ENCODE peak calls at places on chromosomes 5 and 9, in ten cellular contexts. F, Y, J, D, E, O, V, Q, Z and P are unnamed samples.

GRCh38 chr5:102450313-102450990 is 48.3 kb downstream of the SLCO6A1 start:
- DNase-seq in F (no peak), Y (no peak), J (no peak), D (peak), E (no peak), O (peak), V (peak), Q (no peak), Z (no peak), P (no peak)

GRCh38 chr5:125894383-125894782 is 528.8 kb upstream of the GRAMD2B start:
- DNase-seq in F (no peak), Y (no peak), J (no peak), D (no peak), E (no peak), O (no peak), V (peak), Q (no peak), Z (no peak), P (no peak)

GRCh38 chr9:96487949-96488348 is 38.0 kb downstream of the HABP4 start:
- DNase-seq in F (no peak), Y (no peak), J (no peak), D (no peak), E (no peak), O (no peak), V (no peak), Q (no peak), Z (no peak), P (no peak)

GRCh38 chr5:97383996-97384395 is 200.9 kb upstream of the RIOK2 start:
- DNase-seq in F (no peak), Y (no peak), J (no peak), D (no peak), E (no peak), O (no peak), V (no peak), Q (no peak), Z (no peak), P (no peak)

GRCh38 chr5:108747111-108748009 is at the start of gene FER:
- DNase-seq in F (no peak), Y (no peak), J (no peak), D (no peak), E (no peak), O (peak), V (peak), Q (peak), Z (no peak), P (peak)

GRCh38 chr5:131396882-131397281 is 133.0 kb downstream of the CDC42SE2 start:
- DNase-seq in F (no peak), Y (no peak), J (no peak), D (no peak), E (no peak), O (no peak), V (no peak), Q (no peak), Z (no peak), P (no peak)

GRCh38 chr9:129703667-129704355 is 38.4 kb downstream of the PRRX2 start:
- DNase-seq in F (no peak), Y (no peak), J (peak), D (peak), E (no peak), O (peak), V (no peak), Q (no peak), Z (no peak), P (no peak)

GRCh38 chr5:72107874-72108199 is 562 bp downstream of the MAP1B start:
- DNase-seq in F (no peak), Y (no peak), J (no peak), D (no peak), E (peak), O (peak), V (peak), Q (no peak), Z (peak), P (no peak)

GRCh38 chr5:165242701-165243100 is 1737.3 kb downstream of the MAT2B start:
- DNase-seq in F (no peak), Y (no peak), J (no peak), D (no peak), E (no peak), O (no peak), V (no peak), Q (no peak), Z (no peak), P (no peak)

GRCh38 chr9:127720031-127720864 is 4.4 kb downstream of the TTC16 start:
- DNase-seq in F (no peak), Y (no peak), J (no peak), D (no peak), E (no peak), O (no peak), V (no peak), Q (peak), Z (no peak), P (peak)

GRCh38 chr9:107739601-107740082 is 250.1 kb upstream of the KLF4 start:
- DNase-seq in F (peak), Y (no peak), J (peak), D (peak), E (no peak), O (peak), V (no peak), Q (no peak), Z (no peak), P (no peak)

GRCh38 chr9:121171236-121171635 is 30.4 kb downstream of the RAB14 start:
- DNase-seq in F (no peak), Y (no peak), J (no peak), D (no peak), E (no peak), O (no peak), V (no peak), Q (no peak), Z (no peak), P (no peak)

GRCh38 chr9:121107881-121108280 is 33.1 kb downstream of the CNTRL start:
- DNase-seq in F (no peak), Y (no peak), J (no peak), D (no peak), E (no peak), O (no peak), V (no peak), Q (no peak), Z (no peak), P (no peak)

GRCh38 chr9:4375424-4376195 is 75.7 kb upstream of the GLIS3 start:
- DNase-seq in F (no peak), Y (no peak), J (no peak), D (no peak), E (no peak), O (no peak), V (peak), Q (no peak), Z (no peak), P (no peak)

GRCh38 chr9:17332129-17332528 is 197.3 kb downstream of the CNTLN start:
- DNase-seq in F (no peak), Y (no peak), J (no peak), D (no peak), E (no peak), O (no peak), V (no peak), Q (no peak), Z (no peak), P (no peak)

GRCh38 chr5:100595152-100595811 is 60.1 kb downstream of the FAM174A start:
- DNase-seq in F (no peak), Y (no peak), J (no peak), D (no peak), E (no peak), O (no peak), V (no peak), Q (no peak), Z (no peak), P (no peak)

GRCh38 chr5:75524071-75524470 is 12.4 kb downstream of the POLK start:
- DNase-seq in F (no peak), Y (no peak), J (no peak), D (no peak), E (peak), O (no peak), V (peak), Q (no peak), Z (no peak), P (no peak)

GRCh38 chr9:70013598-70014196 is 30.0 kb upstream of the MAMDC2 start:
- DNase-seq in F (no peak), Y (no peak), J (no peak), D (no peak), E (no peak), O (no peak), V (no peak), Q (no peak), Z (peak), P (no peak)